ENCODE peak calls at places on chromosomes 12 and 14, in four cellular contexts. C, R, G and B are unnamed samples.

GRCh38 chr14:56120091-56120632 is 2.0 kb downstream of the PELI2 start:
- DNase-seq in C (no peak), R (no peak), G (no peak), B (no peak)

GRCh38 chr12:28710882-28711281 is 438.2 kb upstream of the FAR2 start:
- DNase-seq in C (peak; percentile 97), R (peak; percentile 83), G (no peak), B (no peak)

GRCh38 chr12:57518920-57519757 is 1.2 kb downstream of the DDIT3 start:
- DNase-seq in C (peak; percentile 16), R (no peak), G (no peak), B (no peak)

GRCh38 chr14:54564799-54565235 is 2.1 kb upstream of the SAMD4A start:
- DNase-seq in C (peak; percentile 78), R (peak; percentile 55), G (no peak), B (no peak)

GRCh38 chr14:39034481-39035296 is 68.3 kb downstream of the SEC23A start:
- DNase-seq in C (no peak), R (no peak), G (no peak), B (no peak)

GRCh38 chr12:537772-538171 is 78.0 kb downstream of the B4GALNT3 start:
- DNase-seq in C (no peak), R (peak; percentile 94), G (no peak), B (no peak)

GRCh38 chr14:72643317-72643801 is 250.5 kb downstream of the DPF3 start:
- DNase-seq in C (peak; percentile 100), R (peak; percentile 93), G (no peak), B (no peak)

GRCh38 chr12:62673027-62673815 is 206.6 kb downstream of the MON2 start:
- DNase-seq in C (no peak), R (no peak), G (no peak), B (no peak)

GRCh38 chr14:61471297-61471980 is 150.1 kb downstream of the PRKCH start:
- DNase-seq in C (peak; percentile 29), R (no peak), G (no peak), B (no peak)

GRCh38 chr12:4518106-4518728 is 20.5 kb upstream of the RAD51AP1 start:
- DNase-seq in C (peak; percentile 85), R (no peak), G (no peak), B (no peak)

GRCh38 chr12:14948672-14949071 is 10.3 kb upstream of the ERP27 start:
- DNase-seq in C (peak; percentile 87), R (no peak), G (peak; percentile 51), B (peak; percentile 92)

GRCh38 chr12:386651-387050 is 2.5 kb downstream of the KDM5A start:
- DNase-seq in C (peak; percentile 73), R (no peak), G (no peak), B (no peak)

GRCh38 chr14:83607682-83608081 is 1922.3 kb upstream of the FLRT2 start:
- DNase-seq in C (no peak), R (no peak), G (no peak), B (no peak)

DNA sequence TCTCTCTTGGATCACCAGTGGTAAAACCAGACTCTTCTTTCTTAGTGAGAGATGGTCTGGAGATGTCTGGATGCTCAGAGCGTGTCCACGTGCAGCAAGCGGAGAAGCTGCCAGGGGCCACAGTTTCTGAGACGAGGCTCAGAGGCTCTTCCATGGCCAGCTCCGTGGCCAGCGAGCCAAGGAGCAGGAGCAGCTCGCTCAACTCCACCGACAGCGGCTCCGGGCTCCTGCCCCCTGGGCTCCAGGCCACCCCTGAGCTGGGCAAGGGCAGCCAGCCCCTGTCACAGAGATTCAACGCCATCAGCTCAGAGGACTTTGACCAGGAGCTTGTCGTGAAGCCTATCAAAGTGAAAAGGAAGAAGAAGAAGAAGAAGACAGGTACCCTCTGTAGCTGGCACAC is 69.0 kb downstream of the TECPR2 start:
- DNase-seq in C (no peak), R (no peak), G (no peak), B (no peak)
- H3K4me1 ChIP-seq in C (no peaks in the 10 kb centered on the region), R (no peaks in the 10 kb centered on the region), G (no peaks in the 10 kb centered on the region), B (no peaks in the 10 kb centered on the region)

DNA sequence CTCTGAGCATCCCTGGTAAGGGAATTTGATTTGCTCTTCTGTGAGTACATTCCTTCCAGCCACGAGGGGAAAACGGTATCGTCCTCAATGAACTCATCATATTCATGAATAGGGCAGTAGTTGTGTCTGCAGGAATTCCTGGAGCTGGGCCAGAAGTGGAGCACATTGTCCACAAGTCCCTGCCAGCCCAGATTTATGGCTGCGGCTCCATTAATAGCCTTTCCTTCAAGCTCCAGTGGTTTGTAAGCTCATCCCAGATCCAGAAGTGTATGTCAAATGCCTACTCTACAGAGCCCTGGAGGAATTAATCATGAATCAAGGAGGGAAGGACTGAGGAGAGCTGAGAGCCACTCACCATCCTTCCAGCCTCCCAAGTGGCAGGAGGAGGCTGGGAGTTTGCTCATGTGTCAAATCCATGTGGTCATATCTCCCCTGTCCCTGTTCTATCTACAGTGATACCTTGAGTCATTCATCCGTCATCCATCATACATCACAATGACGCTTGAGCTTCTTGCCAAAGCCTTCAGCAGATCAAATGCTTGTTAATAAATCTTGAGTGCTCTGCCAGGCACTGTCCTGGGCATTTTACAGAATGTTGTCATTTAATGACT is 65.5 kb downstream of the SVOP start:
- DNase-seq in C (peak; percentile 46), R (peak; percentile 84), G (no peak), B (no peak)
- H3K4me1 ChIP-seq in C (no peaks in the 10 kb centered on the region), R (peaks cover 4% of the 10 kb centered on the region), G (peaks cover 3% of the 10 kb centered on the region), B (no peaks in the 10 kb centered on the region)

DNA sequence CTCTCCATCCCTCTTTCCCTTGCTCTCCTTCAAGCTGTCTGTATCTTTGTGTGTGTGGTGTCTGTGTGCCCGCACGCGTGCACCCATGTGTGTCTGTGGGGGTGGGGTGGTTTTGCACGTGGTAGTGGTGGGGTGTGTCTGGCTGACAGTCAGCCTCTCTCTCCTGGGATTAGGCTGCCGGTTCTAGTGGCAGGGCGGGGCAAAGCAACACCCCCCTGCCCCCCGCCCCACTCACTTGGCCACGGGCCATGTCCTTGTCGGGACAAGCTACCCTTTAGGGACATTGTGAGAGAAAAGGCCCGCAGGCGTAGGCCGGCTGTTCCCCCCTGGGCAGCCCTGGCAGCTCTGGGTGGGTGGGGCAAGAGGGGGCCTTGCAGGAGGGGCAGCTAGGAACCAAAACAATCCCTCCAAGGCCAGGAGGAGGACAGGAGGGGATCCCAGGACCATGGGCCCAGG is 182.6 kb downstream of the ALG10 start:
- DNase-seq in C (no peak), R (no peak), G (no peak), B (no peak)
- H3K4me1 ChIP-seq in C (no peaks in the 10 kb centered on the region), R (no peaks in the 10 kb centered on the region), G (no peaks in the 10 kb centered on the region), B (no peaks in the 10 kb centered on the region)

GRCh38 chr14:94532462-94532861 is 23.2 kb upstream of the SERPINA12 start:
- DNase-seq in C (peak; percentile 45), R (no peak), G (no peak), B (peak; percentile 2)
- H3K4me1 ChIP-seq in C (no peaks in the 10 kb centered on the region), R (no peaks in the 10 kb centered on the region), G (no peaks in the 10 kb centered on the region), B (no peaks in the 10 kb centered on the region)

GRCh38 chr14:92964124-92965109 is 41.5 kb downstream of the CHGA start:
- DNase-seq in C (no peak), R (no peak), G (no peak), B (no peak)
- H3K4me1 ChIP-seq in C (peaks cover 5% of the 10 kb centered on the region), R (peaks cover 7% of the 10 kb centered on the region), G (no peaks in the 10 kb centered on the region), B (no peaks in the 10 kb centered on the region)

GRCh38 chr14:93945070-93945399 is 17.9 kb downstream of the FAM181A start:
- DNase-seq in C (no peak), R (no peak), G (no peak), B (no peak)
- H3K4me1 ChIP-seq in C (no peaks in the 10 kb centered on the region), R (peaks cover 4% of the 10 kb centered on the region), G (peaks cover under 1% of the 10 kb centered on the region), B (peaks cover under 1% of the 10 kb centered on the region)